ENCODE peak calls at places on chromosome 1, in six cellular contexts. W, M, Z, J, K and T are unnamed samples.

GRCh38 chr1:110421159-110421777 is 13.8 kb upstream of the LAMTOR5 start:
- DNase-seq in W (no peak), K (no peak), M (no peak), Z (no peak), J (no peak), T (no peak)

GRCh38 chr1:201119206-201119814 is 7.1 kb upstream of the CACNA1S start:
- DNase-seq in M (no peak), W (no peak), Z (no peak), K (peak; percentile 35), J (peak; percentile 59), T (peak; percentile 9)

GRCh38 chr1:183417691-183418491 is at the start of gene NMNAT2:
- DNase-seq in W (peak; percentile 36), Z (no peak), J (no peak), K (no peak), M (peak; percentile 9), T (no peak)

GRCh38 chr1:205505791-205506190 is 1.3 kb downstream of the CDK18 start:
- DNase-seq in J (no peak), K (no peak), M (peak; percentile 75), Z (no peak), W (no peak), T (no peak)

GRCh38 chr1:231629132-231629531 is 2.5 kb downstream of the DISC1 start:
- DNase-seq in J (no peak), W (no peak), K (no peak), Z (no peak), M (peak; percentile 30), T (no peak)

GRCh38 chr1:228735871-228736586 is 750 bp downstream of the RHOU start:
- DNase-seq in W (no peak), M (peak; percentile 42), Z (no peak), K (peak; percentile 12), J (no peak), T (no peak)

GRCh38 chr1:156809281-156809680 is 7.4 kb downstream of the SH2D2A start:
- DNase-seq in W (no peak), K (no peak), J (no peak), Z (no peak), M (no peak), T (no peak)

GRCh38 chr1:181179980-181180964 is 91.8 kb downstream of the IER5 start:
- DNase-seq in K (no peak), M (peak; percentile 73), J (peak; percentile 21), Z (no peak), W (peak; percentile 73), T (no peak)

GRCh38 chr1:38006008-38006828 is 904 bp upstream of the FHL3 start:
- DNase-seq in Z (no peak), J (no peak), K (no peak), M (peak; percentile 72), W (no peak), T (no peak)

GRCh38 chr1:22889213-22889827 is 83.3 kb downstream of the LACTBL1 start:
- DNase-seq in W (peak; percentile 7), M (no peak), Z (no peak), J (no peak), K (no peak), T (no peak)

GRCh38 chr1:155261401-155261887 is 716 bp downstream of the SCAMP3 start:
- DNase-seq in J (no peak), Z (no peak), W (no peak), M (no peak), K (no peak), T (no peak)

GRCh38 chr1:28503117-28503516 is 2.7 kb upstream of the RCC1 start:
- DNase-seq in M (no peak), J (no peak), W (no peak), K (no peak), Z (no peak), T (no peak)

GRCh38 chr1:229884765-229885164 is 182.3 kb upstream of the GALNT2 start:
- DNase-seq in M (no peak), W (no peak), Z (no peak), J (no peak), K (no peak), T (no peak)

GRCh38 chr1:7896994-7897393 is 43.6 kb downstream of the TNFRSF9 start:
- DNase-seq in M (no peak), J (no peak), Z (no peak), K (no peak), W (no peak), T (no peak)

GRCh38 chr1:238991730-238992490 is 394.5 kb upstream of the CHRM3 start:
- DNase-seq in J (no peak), K (no peak), W (no peak), M (peak; percentile 6), Z (peak; percentile 23), T (no peak)

GRCh38 chr1:52365091-52365745 is 787 bp downstream of the CC2D1B start:
- DNase-seq in J (peak; percentile 15), M (peak; percentile 34), K (no peak), W (no peak), Z (peak; percentile 58), T (no peak)

GRCh38 chr1:202254454-202255252 is 61.1 kb downstream of the LGR6 start:
- DNase-seq in Z (no peak), W (no peak), K (no peak), M (no peak), J (no peak), T (no peak)

GRCh38 chr1:52157582-52157981 is 15.7 kb downstream of the ZFYVE9 start:
- DNase-seq in W (no peak), K (no peak), J (no peak), Z (no peak), M (no peak), T (no peak)

GRCh38 chr1:94709891-94710581 is 110.1 kb upstream of the SLC44A3 start:
- DNase-seq in Z (no peak), W (no peak), J (no peak), M (no peak), K (no peak), T (no peak)

GRCh38 chr1:163656367-163656766 is 334.6 kb downstream of the NUF2 start:
- DNase-seq in Z (no peak), J (no peak), K (no peak), W (no peak), M (no peak), T (no peak)

GRCh38 chr1:172630060-172630818 is 28.7 kb upstream of the FASLG start:
- DNase-seq in K (no peak), W (no peak), M (no peak), J (no peak), Z (no peak), T (no peak)

GRCh38 chr1:18606443-18607288 is 24.0 kb upstream of the PAX7 start:
- DNase-seq in M (no peak), Z (no peak), K (no peak), J (no peak), W (no peak), T (no peak)

GRCh38 chr1:86872086-86872485 is 41.8 kb downstream of the SELENOF start:
- DNase-seq in W (no peak), Z (no peak), K (no peak), M (no peak), J (no peak), T (no peak)

GRCh38 chr1:99441234-99442095 is 177.2 kb downstream of the PLPPR4 start:
- DNase-seq in M (no peak), J (no peak), W (no peak), Z (peak; percentile 38), K (no peak), T (no peak)

GRCh38 chr1:77948841-77949424 is 29.9 kb downstream of the FUBP1 start:
- DNase-seq in J (no peak), M (peak; percentile 33), W (no peak), Z (no peak), K (no peak), T (peak; percentile 5)

GRCh38 chr1:59814180-59814900 is 409 bp upstream of the HOOK1 start:
- DNase-seq in M (peak; percentile 50), Z (no peak), J (peak; percentile 66), K (peak; percentile 76), W (peak; percentile 99), T (peak; percentile 83)

GRCh38 chr1:196661345-196661744 is 9.5 kb downstream of the CFH start:
- DNase-seq in Z (no peak), J (no peak), K (no peak), M (no peak), W (no peak), T (no peak)

GRCh38 chr1:72282690-72283203 is 408 bp upstream of the NEGR1 start:
- DNase-seq in J (peak; percentile 50), Z (peak; percentile 53), W (peak; percentile 92), K (peak; percentile 22), M (peak; percentile 82), T (peak; percentile 67)

GRCh38 chr1:243723458-243724043 is 126.5 kb downstream of the AKT3 start:
- DNase-seq in Z (no peak), W (no peak), J (no peak), K (no peak), M (peak; percentile 7), T (no peak)

GRCh38 chr1:158730453-158730852 is 9.9 kb upstream of the OR6K3 start:
- DNase-seq in K (no peak), M (no peak), Z (no peak), W (no peak), J (no peak), T (no peak)

GRCh38 chr1:3331564-3331963 is 122.9 kb upstream of the ARHGEF16 start:
- DNase-seq in M (no peak), K (no peak), J (no peak), Z (no peak), W (no peak), T (no peak)

GRCh38 chr1:210900820-210901219 is 233.1 kb downstream of the KCNH1 start:
- DNase-seq in Z (no peak), K (no peak), W (no peak), M (no peak), J (no peak), T (no peak)

GRCh38 chr1:208207388-208208131 is 36.6 kb downstream of the PLXNA2 start:
- DNase-seq in Z (peak; percentile 88), W (peak; percentile 83), J (no peak), M (peak; percentile 72), K (no peak), T (no peak)